ENCODE peak calls at places on chromosomes 2 and 18, in four cellular contexts. One of them, this sample, is unnamed.

GRCh38 chr2:114610677-114611076 is 168.2 kb downstream of the DPP10 start:
- DNase-seq in kidney epithelial cell: no peak
- DNase-seq in IMR-90: no peak
- DNase-seq in endothelial cell: no peak
- DNase-seq in this sample: peak

GRCh38 chr2:10164611-10165010 is 42.1 kb downstream of the RRM2 start:
- DNase-seq in kidney epithelial cell: no peak
- DNase-seq in IMR-90: no peak
- DNase-seq in endothelial cell: no peak
- DNase-seq in this sample: no peak

GRCh38 chr2:119476301-119477117 is 44.9 kb downstream of the TMEM37 start:
- DNase-seq in kidney epithelial cell: no peak
- DNase-seq in IMR-90: peak
- DNase-seq in endothelial cell: peak
- DNase-seq in this sample: peak

GRCh38 chr2:2787301-2787907 is 456.3 kb upstream of the MYT1L start:
- DNase-seq in kidney epithelial cell: no peak
- DNase-seq in IMR-90: no peak
- DNase-seq in endothelial cell: no peak
- DNase-seq in this sample: no peak

GRCh38 chr2:7673843-7674242 is 756.6 kb downstream of the RNF144A start:
- DNase-seq in kidney epithelial cell: no peak
- DNase-seq in IMR-90: no peak
- DNase-seq in endothelial cell: no peak
- DNase-seq in this sample: no peak

GRCh38 chr2:156891609-156892008 is 365.9 kb upstream of the GALNT5 start:
- DNase-seq in kidney epithelial cell: no peak
- DNase-seq in IMR-90: no peak
- DNase-seq in endothelial cell: no peak
- DNase-seq in this sample: no peak

GRCh38 chr2:85602476-85603234 is at the start of gene TMEM150A:
- DNase-seq in kidney epithelial cell: peak
- DNase-seq in IMR-90: peak
- DNase-seq in endothelial cell: peak
- DNase-seq in this sample: peak

GRCh38 chr2:127614731-127615130 is 31.2 kb upstream of the GPR17 start:
- DNase-seq in kidney epithelial cell: no peak
- DNase-seq in IMR-90: peak
- DNase-seq in endothelial cell: no peak
- DNase-seq in this sample: no peak

GRCh38 chr2:70104231-70105111 is 17.2 kb downstream of the PCBP1 start:
- DNase-seq in kidney epithelial cell: no peak
- DNase-seq in IMR-90: peak
- DNase-seq in endothelial cell: peak
- DNase-seq in this sample: peak

GRCh38 chr2:180196419-180196977 is 189.4 kb upstream of the CWC22 start:
- DNase-seq in kidney epithelial cell: no peak
- DNase-seq in IMR-90: no peak
- DNase-seq in endothelial cell: no peak
- DNase-seq in this sample: no peak

GRCh38 chr2:953975-954686 is 3.5 kb downstream of the SNTG2 start:
- DNase-seq in kidney epithelial cell: no peak
- DNase-seq in IMR-90: peak
- DNase-seq in endothelial cell: no peak
- DNase-seq in this sample: no peak

GRCh38 chr18:40692871-40693270 is 1262.2 kb upstream of the PIK3C3 start:
- DNase-seq in kidney epithelial cell: no peak
- DNase-seq in IMR-90: peak
- DNase-seq in endothelial cell: no peak
- DNase-seq in this sample: no peak

GRCh38 chr18:8361941-8362471 is 247.2 kb upstream of the RAB12 start:
- DNase-seq in kidney epithelial cell: no peak
- DNase-seq in IMR-90: no peak
- DNase-seq in endothelial cell: no peak
- DNase-seq in this sample: no peak

GRCh38 chr2:72780483-72780882 is 45.4 kb downstream of the EXOC6B start:
- DNase-seq in kidney epithelial cell: no peak
- DNase-seq in IMR-90: peak
- DNase-seq in endothelial cell: no peak
- DNase-seq in this sample: no peak

GRCh38 chr2:168584934-168585333 is 128.9 kb downstream of the CERS6 start:
- DNase-seq in kidney epithelial cell: no peak
- DNase-seq in IMR-90: no peak
- DNase-seq in endothelial cell: no peak
- DNase-seq in this sample: no peak

GRCh38 chr2:231181848-231182247 is 16.6 kb upstream of the ARMC9 start:
- DNase-seq in kidney epithelial cell: no peak
- DNase-seq in IMR-90: peak
- DNase-seq in endothelial cell: no peak
- DNase-seq in this sample: no peak

DNA sequence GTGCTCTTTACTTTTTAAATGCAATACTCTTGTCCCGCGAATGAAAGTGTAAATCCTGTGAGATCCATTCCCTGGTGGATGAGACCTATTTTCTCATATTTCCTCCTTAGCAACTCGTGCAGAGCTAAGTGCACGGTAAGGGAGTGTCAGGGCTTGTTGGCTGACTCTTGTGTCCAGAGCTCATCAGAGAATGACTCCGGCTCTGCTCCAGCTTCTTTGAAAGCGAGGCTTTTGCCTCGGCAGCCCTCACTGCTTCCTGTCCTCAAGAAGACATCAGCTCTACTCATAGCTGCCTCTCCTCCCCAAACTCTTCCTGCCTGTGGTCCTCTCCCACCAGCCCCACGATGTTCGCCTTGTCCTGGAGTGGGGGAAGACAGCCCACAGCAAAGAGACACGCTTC is 70.7 kb downstream of the LIPG start:
- DNase-seq in kidney epithelial cell: no peak
- DNase-seq in IMR-90: no peak
- DNase-seq in endothelial cell: no peak
- DNase-seq in this sample: no peak
- TF ChIP-seq CTCF in kidney epithelial cell: no peak
- TF ChIP-seq CTCF in IMR-90: no peak
- TF ChIP-seq CTCF in endothelial cell: no peak
- TF ChIP-seq CTCF in this sample: no peak

GRCh38 chr2:54109848-54110247 is 5.6 kb upstream of the ACYP2 start:
- DNase-seq in kidney epithelial cell: no peak
- DNase-seq in IMR-90: no peak
- DNase-seq in endothelial cell: no peak
- DNase-seq in this sample: no peak

GRCh38 chr2:54107455-54107764 is 8.0 kb upstream of the ACYP2 start:
- DNase-seq in kidney epithelial cell: no peak
- DNase-seq in IMR-90: no peak
- DNase-seq in endothelial cell: no peak
- DNase-seq in this sample: no peak

GRCh38 chr2:54107903-54108615 is 7.4 kb upstream of the ACYP2 start:
- DNase-seq in kidney epithelial cell: no peak
- DNase-seq in IMR-90: no peak
- DNase-seq in endothelial cell: no peak
- DNase-seq in this sample: no peak

GRCh38 chr2:54103454-54104314 is 11.7 kb upstream of the ACYP2 start:
- DNase-seq in kidney epithelial cell: no peak
- DNase-seq in IMR-90: peak
- DNase-seq in endothelial cell: peak
- DNase-seq in this sample: peak

GRCh38 chr2:54106631-54107454 is 8.6 kb upstream of the ACYP2 start:
- DNase-seq in kidney epithelial cell: no peak
- DNase-seq in IMR-90: peak
- DNase-seq in endothelial cell: peak
- DNase-seq in this sample: peak
- TF ChIP-seq CTCF in kidney epithelial cell: peak
- TF ChIP-seq CTCF in IMR-90: peak
- TF ChIP-seq CTCF in endothelial cell: no peak
- TF ChIP-seq CTCF in this sample: peak

GRCh38 chr2:181891258-181891965 is at the start of gene ITPRID2:
- DNase-seq in kidney epithelial cell: peak
- DNase-seq in IMR-90: peak
- DNase-seq in endothelial cell: peak
- DNase-seq in this sample: peak
- TF ChIP-seq CTCF in kidney epithelial cell: no peak
- TF ChIP-seq CTCF in IMR-90: peak
- TF ChIP-seq CTCF in endothelial cell: no peak
- TF ChIP-seq CTCF in this sample: no peak

GRCh38 chr2:237924164-237924534 is 42.7 kb upstream of the UBE2F start:
- DNase-seq in kidney epithelial cell: no peak
- DNase-seq in IMR-90: no peak
- DNase-seq in endothelial cell: no peak
- DNase-seq in this sample: no peak

GRCh38 chr2:237920673-237921072 is 46.1 kb upstream of the UBE2F start:
- DNase-seq in kidney epithelial cell: no peak
- DNase-seq in IMR-90: peak
- DNase-seq in endothelial cell: no peak
- DNase-seq in this sample: no peak

GRCh38 chr2:237921967-237922492 is 44.8 kb upstream of the UBE2F start:
- DNase-seq in kidney epithelial cell: no peak
- DNase-seq in IMR-90: no peak
- DNase-seq in endothelial cell: no peak
- DNase-seq in this sample: no peak

GRCh38 chr2:237922641-237923361 is 44.0 kb upstream of the UBE2F start:
- DNase-seq in kidney epithelial cell: no peak
- DNase-seq in IMR-90: no peak
- DNase-seq in endothelial cell: no peak
- DNase-seq in this sample: no peak

GRCh38 chr2:237923507-237924163 is 43.2 kb upstream of the UBE2F start:
- DNase-seq in kidney epithelial cell: no peak
- DNase-seq in IMR-90: peak
- DNase-seq in endothelial cell: peak
- DNase-seq in this sample: peak
- TF ChIP-seq CTCF in kidney epithelial cell: peak
- TF ChIP-seq CTCF in IMR-90: peak
- TF ChIP-seq CTCF in endothelial cell: peak
- TF ChIP-seq CTCF in this sample: peak

This sample was measured in nephron progenitor cell.